ENCODE peak calls at places on chromosomes 7 and 10, in ten cellular contexts. G is dermis blood vessel endothelial cell; M is ureter; H is CMK; W is GM23338; A is anterior cingulate cortex; L is NCI-H510A treated with DMSO at 0.1 percent for 48 hours; X is Kasumi-1; S is stimulated activated CD8-positive, alpha-beta memory T cell treated with anti-CD3 and anti-CD28 coated beads, Interleukin-4, amount 100 ng/mL, for 48 hours; E is HT1080. T is an unnamed sample.

GRCh38 chr7:80218723-80219122 is 84.1 kb downstream of the GNAI1 start:
- DNase-seq in G (peak), M (no peak), H (no peak), W (no peak), A (no peak), L (no peak), X (no peak), S (no peak), E (peak), T (no peak)

GRCh38 chr10:124648738-124649137 is 95.4 kb downstream of the FAM53B start:
- DNase-seq in G (peak), M (peak), H (no peak), W (no peak), A (no peak), L (peak), X (peak), S (peak), E (peak), T (peak)

GRCh38 chr7:77800158-77800557 is 1.6 kb downstream of the PHTF2 start:
- DNase-seq in G (peak), M (no peak), H (peak), W (no peak), A (no peak), L (no peak), X (peak), S (peak), E (peak), T (peak)

GRCh38 chr7:94043299-94043698 is 39.1 kb upstream of the BET1 start:
- DNase-seq in G (no peak), M (no peak), H (no peak), W (no peak), A (no peak), L (no peak), X (no peak), S (no peak), E (peak), T (no peak)

GRCh38 chr10:79322616-79323566 is 24.4 kb upstream of the PPIF start:
- DNase-seq in G (no peak), M (peak), H (no peak), W (no peak), A (no peak), L (no peak), X (peak), S (peak), E (peak), T (peak)

GRCh38 chr7:105462765-105463164 is 59.3 kb downstream of the PUS7 start:
- DNase-seq in G (no peak), M (no peak), H (no peak), W (no peak), A (no peak), L (no peak), X (no peak), S (no peak), E (no peak), T (no peak)

GRCh38 chr7:38229386-38229785 is 44.0 kb downstream of the TARP start:
- DNase-seq in G (no peak), M (no peak), H (no peak), W (no peak), A (no peak), L (no peak), X (peak), S (no peak), E (peak), T (no peak)

GRCh38 chr10:4655406-4655805 is 170.6 kb upstream of the AKR1E2 start:
- DNase-seq in G (no peak), M (no peak), H (no peak), W (no peak), A (no peak), L (no peak), X (no peak), S (no peak), E (no peak), T (no peak)

GRCh38 chr10:51896849-51897248 is 197.5 kb upstream of the CSTF2T start:
- DNase-seq in G (no peak), M (no peak), H (no peak), W (no peak), A (no peak), L (no peak), X (no peak), S (no peak), E (no peak), T (no peak)

GRCh38 chr7:91348686-91349085 is 84.5 kb downstream of the FZD1 start:
- DNase-seq in G (peak), M (no peak), H (no peak), W (peak), A (no peak), L (no peak), X (no peak), S (no peak), E (peak), T (no peak)

GRCh38 chr7:28105234-28105633 is 75.4 kb downstream of the JAZF1 start:
- DNase-seq in G (no peak), M (no peak), H (no peak), W (no peak), A (no peak), L (no peak), X (no peak), S (no peak), E (no peak), T (no peak)

GRCh38 chr7:7996568-7996967 is 28.0 kb downstream of the GLCCI1 start:
- DNase-seq in G (no peak), M (no peak), H (no peak), W (peak), A (no peak), L (peak), X (no peak), S (no peak), E (no peak), T (no peak)

GRCh38 chr7:106071356-106071998 is 40.6 kb downstream of the SYPL1 start:
- DNase-seq in G (peak), M (no peak), H (peak), W (no peak), A (no peak), L (peak), X (peak), S (peak), E (peak), T (peak)